ENCODE peak calls at places on chromosomes 2 and 18, in seven cellular contexts. One of them, this sample, is unnamed.

GRCh38 chr2:163773276-163773675 is 37.5 kb upstream of the FIGN start:
- DNase-seq in sigmoid colon: no peak
- DNase-seq in vagina: no peak
- DNase-seq in spleen: no peak
- DNase-seq in GM12891: no peak
- DNase-seq in GM23338: no peak
- DNase-seq in suprapubic skin: no peak
- DNase-seq in this sample: no peak

GRCh38 chr2:88690591-88691338 is 708 bp upstream of the RPIA start:
- DNase-seq in vagina: no peak
- DNase-seq in sigmoid colon: no peak
- DNase-seq in GM12891: no peak
- DNase-seq in spleen: peak
- DNase-seq in GM23338: peak
- DNase-seq in suprapubic skin: no peak
- DNase-seq in this sample: peak

GRCh38 chr2:223306371-223306770 is 254.4 kb downstream of the KCNE4 start:
- DNase-seq in suprapubic skin: no peak
- DNase-seq in sigmoid colon: no peak
- DNase-seq in GM12891: no peak
- DNase-seq in spleen: no peak
- DNase-seq in vagina: no peak
- DNase-seq in GM23338: peak
- DNase-seq in this sample: peak

GRCh38 chr2:127448526-127448925 is 30.3 kb downstream of the PROC start:
- DNase-seq in vagina: no peak
- DNase-seq in spleen: no peak
- DNase-seq in GM23338: no peak
- DNase-seq in sigmoid colon: no peak
- DNase-seq in suprapubic skin: no peak
- DNase-seq in GM12891: no peak
- DNase-seq in this sample: no peak

GRCh38 chr18:51082571-51083264 is 52.7 kb downstream of the SMAD4 start:
- DNase-seq in GM12891: no peak
- DNase-seq in GM23338: no peak
- DNase-seq in vagina: no peak
- DNase-seq in suprapubic skin: no peak
- DNase-seq in sigmoid colon: no peak
- DNase-seq in spleen: no peak
- DNase-seq in this sample: no peak

GRCh38 chr2:206805922-206806607 is 40.7 kb downstream of the FASTKD2 start:
- DNase-seq in vagina: no peak
- DNase-seq in GM23338: no peak
- DNase-seq in GM12891: no peak
- DNase-seq in suprapubic skin: no peak
- DNase-seq in spleen: no peak
- DNase-seq in sigmoid colon: no peak
- DNase-seq in this sample: no peak

GRCh38 chr18:46343940-46344372 is 239.8 kb downstream of the HAUS1 start:
- DNase-seq in vagina: no peak
- DNase-seq in spleen: peak
- DNase-seq in suprapubic skin: no peak
- DNase-seq in sigmoid colon: peak
- DNase-seq in GM12891: peak
- DNase-seq in GM23338: peak
- DNase-seq in this sample: peak

GRCh38 chr2:54342603-54343002 is 86.6 kb upstream of the TSPYL6 start:
- DNase-seq in sigmoid colon: no peak
- DNase-seq in vagina: no peak
- DNase-seq in GM23338: no peak
- DNase-seq in spleen: no peak
- DNase-seq in GM12891: no peak
- DNase-seq in suprapubic skin: no peak
- DNase-seq in this sample: no peak

GRCh38 chr2:72917875-72918660 is 749 bp downstream of the EMX1 start:
- DNase-seq in spleen: peak
- DNase-seq in GM12891: no peak
- DNase-seq in GM23338: peak
- DNase-seq in vagina: no peak
- DNase-seq in suprapubic skin: no peak
- DNase-seq in sigmoid colon: peak
- DNase-seq in this sample: no peak

GRCh38 chr2:239908744-239909143 is 116.4 kb downstream of the NDUFA10 start:
- DNase-seq in spleen: no peak
- DNase-seq in GM23338: no peak
- DNase-seq in suprapubic skin: no peak
- DNase-seq in GM12891: no peak
- DNase-seq in vagina: peak
- DNase-seq in sigmoid colon: no peak
- DNase-seq in this sample: no peak

GRCh38 chr2:182816856-182817255 is 49.6 kb downstream of the FRZB start:
- DNase-seq in spleen: no peak
- DNase-seq in suprapubic skin: no peak
- DNase-seq in GM23338: no peak
- DNase-seq in sigmoid colon: no peak
- DNase-seq in vagina: no peak
- DNase-seq in GM12891: no peak
- DNase-seq in this sample: no peak

GRCh38 chr2:229191413-229191812 is 79.7 kb downstream of the PID1 start:
- DNase-seq in spleen: no peak
- DNase-seq in sigmoid colon: no peak
- DNase-seq in GM12891: no peak
- DNase-seq in GM23338: no peak
- DNase-seq in vagina: no peak
- DNase-seq in suprapubic skin: no peak
- DNase-seq in this sample: no peak

GRCh38 chr2:239953418-239954061 is 71.6 kb downstream of the NDUFA10 start:
- DNase-seq in GM23338: no peak
- DNase-seq in suprapubic skin: no peak
- DNase-seq in vagina: no peak
- DNase-seq in sigmoid colon: peak
- DNase-seq in GM12891: no peak
- DNase-seq in spleen: peak
- DNase-seq in this sample: no peak

GRCh38 chr2:70686577-70687460 is 81.2 kb downstream of the ADD2 start:
- DNase-seq in sigmoid colon: peak
- DNase-seq in vagina: no peak
- DNase-seq in GM23338: peak
- DNase-seq in spleen: peak
- DNase-seq in GM12891: peak
- DNase-seq in suprapubic skin: peak
- DNase-seq in this sample: peak

GRCh38 chr2:216404010-216404618 is 8.2 kb upstream of the SMARCAL1 start:
- DNase-seq in spleen: no peak
- DNase-seq in GM23338: peak
- DNase-seq in GM12891: peak
- DNase-seq in sigmoid colon: no peak
- DNase-seq in vagina: no peak
- DNase-seq in suprapubic skin: no peak
- DNase-seq in this sample: peak

GRCh38 chr2:177429688-177430325 is 37.2 kb downstream of the AGPS start:
- DNase-seq in suprapubic skin: no peak
- DNase-seq in sigmoid colon: no peak
- DNase-seq in GM12891: no peak
- DNase-seq in GM23338: no peak
- DNase-seq in spleen: no peak
- DNase-seq in vagina: no peak
- DNase-seq in this sample: no peak

DNA sequence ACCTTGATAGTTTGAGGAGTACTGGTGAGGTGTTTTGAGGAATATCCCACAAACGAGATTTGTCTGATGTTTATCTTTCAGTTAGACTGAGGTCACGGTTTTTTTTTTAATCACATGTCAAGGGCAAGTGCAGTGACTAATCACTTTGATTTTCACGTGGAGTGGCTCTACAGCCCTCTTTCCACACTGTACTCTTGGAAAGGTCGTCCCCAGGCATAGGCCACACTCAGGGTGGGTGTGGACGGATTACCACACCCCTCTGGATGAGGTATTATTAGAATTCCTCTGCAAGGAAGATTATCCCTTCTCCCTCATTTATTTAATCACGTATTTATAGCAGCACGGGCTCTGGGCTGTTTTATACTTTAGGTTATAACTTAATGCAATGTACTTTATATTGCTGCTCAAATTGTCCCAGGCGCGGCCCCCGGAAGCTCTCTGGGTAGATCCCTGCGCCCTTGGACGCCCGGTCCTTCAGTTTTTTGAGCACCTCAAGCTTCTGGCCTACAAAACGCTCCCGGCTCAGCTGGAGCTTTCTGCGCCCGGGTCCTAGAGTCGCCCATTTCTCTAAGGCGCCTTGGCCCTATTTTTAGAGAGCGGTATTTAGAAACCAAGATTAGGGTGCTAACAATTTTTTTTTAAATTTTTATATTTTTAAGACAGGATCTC is 515 bp upstream of the PLEKHB2 start:
- DNase-seq in vagina: peak
- DNase-seq in GM12891: peak
- DNase-seq in spleen: peak
- DNase-seq in sigmoid colon: peak
- DNase-seq in GM23338: peak
- DNase-seq in suprapubic skin: peak
- DNase-seq in this sample: peak
- TF ChIP-seq POLR2AphosphoS5 in vagina: peak
- TF ChIP-seq POLR2AphosphoS5 in GM12891: no peak
- TF ChIP-seq POLR2AphosphoS5 in spleen: no peak
- TF ChIP-seq POLR2AphosphoS5 in sigmoid colon: no peak
- TF ChIP-seq POLR2AphosphoS5 in GM23338: no peak
- TF ChIP-seq POLR2AphosphoS5 in suprapubic skin: peak
- TF ChIP-seq POLR2AphosphoS5 in this sample: no peak

GRCh38 chr18:48152549-48152948 is 222.1 kb upstream of the SMAD2 start:
- DNase-seq in vagina: no peak
- DNase-seq in sigmoid colon: no peak
- DNase-seq in spleen: no peak
- DNase-seq in GM12891: no peak
- DNase-seq in suprapubic skin: no peak
- DNase-seq in GM23338: no peak
- DNase-seq in this sample: no peak

GRCh38 chr18:48151421-48152095 is 221.1 kb upstream of the SMAD2 start:
- DNase-seq in GM12891: no peak
- DNase-seq in vagina: no peak
- DNase-seq in GM23338: no peak
- DNase-seq in spleen: no peak
- DNase-seq in suprapubic skin: no peak
- DNase-seq in sigmoid colon: no peak
- DNase-seq in this sample: no peak

GRCh38 chr18:48157956-48158355 is 227.5 kb upstream of the SMAD2 start:
- DNase-seq in vagina: no peak
- DNase-seq in GM23338: no peak
- DNase-seq in sigmoid colon: no peak
- DNase-seq in spleen: no peak
- DNase-seq in GM12891: no peak
- DNase-seq in suprapubic skin: no peak
- DNase-seq in this sample: no peak

GRCh38 chr18:48155856-48156255 is 225.4 kb upstream of the SMAD2 start:
- DNase-seq in spleen: no peak
- DNase-seq in suprapubic skin: peak
- DNase-seq in vagina: no peak
- DNase-seq in sigmoid colon: no peak
- DNase-seq in GM12891: no peak
- DNase-seq in GM23338: no peak
- DNase-seq in this sample: no peak

DNA sequence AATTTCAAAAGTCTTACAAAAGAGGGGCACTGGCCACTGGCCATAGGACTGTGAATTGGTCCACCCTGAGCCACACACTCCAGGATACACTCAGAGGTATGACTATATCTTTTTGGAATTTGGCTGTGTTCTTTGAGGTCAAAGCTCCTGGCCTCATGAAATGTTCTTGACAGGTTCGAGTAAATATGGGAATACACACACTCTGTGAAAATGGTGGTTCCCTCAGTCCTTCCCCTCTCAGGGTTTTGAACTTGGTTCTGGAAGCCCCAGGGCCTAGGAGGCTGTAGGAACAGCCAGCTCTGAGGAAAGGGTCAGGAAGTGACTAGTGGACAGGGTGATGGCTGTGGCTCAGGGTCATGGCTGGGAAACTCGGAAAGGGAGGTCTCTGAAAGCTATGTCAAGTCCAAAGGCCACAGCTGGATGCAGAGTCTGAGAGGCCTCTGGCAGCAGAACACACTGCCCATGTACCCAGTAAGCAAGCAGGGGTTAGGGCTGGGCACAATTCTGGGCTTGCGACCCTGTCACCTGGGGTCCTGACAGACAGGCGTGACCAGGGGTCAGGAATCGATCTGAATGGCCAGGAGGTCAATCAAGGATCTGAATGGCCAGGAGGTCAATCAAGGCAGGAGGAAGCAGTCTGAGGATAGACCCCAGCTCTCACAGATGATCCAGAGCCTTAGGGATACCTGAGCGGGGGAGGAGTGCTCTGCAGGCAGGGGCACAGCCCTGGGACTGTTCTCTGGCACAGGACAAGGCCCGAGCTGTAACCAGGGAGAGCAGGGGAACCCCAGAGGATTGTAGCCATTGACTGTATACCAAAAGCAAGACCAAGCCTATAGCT is 223.4 kb upstream of the SMAD2 start:
- DNase-seq in sigmoid colon: no peak
- DNase-seq in spleen: no peak
- DNase-seq in vagina: no peak
- DNase-seq in GM12891: no peak
- DNase-seq in GM23338: no peak
- DNase-seq in suprapubic skin: no peak
- DNase-seq in this sample: no peak
- TF ChIP-seq POLR2AphosphoS5 in sigmoid colon: peak
- TF ChIP-seq POLR2AphosphoS5 in spleen: peak
- TF ChIP-seq POLR2AphosphoS5 in vagina: no peak
- TF ChIP-seq POLR2AphosphoS5 in GM12891: no peak
- TF ChIP-seq POLR2AphosphoS5 in GM23338: no peak
- TF ChIP-seq POLR2AphosphoS5 in suprapubic skin: no peak
- TF ChIP-seq POLR2AphosphoS5 in this sample: no peak

GRCh38 chr2:46056541-46056940 is 240.7 kb upstream of the EPAS1 start:
- DNase-seq in GM23338: no peak
- DNase-seq in sigmoid colon: no peak
- DNase-seq in suprapubic skin: no peak
- DNase-seq in GM12891: no peak
- DNase-seq in spleen: no peak
- DNase-seq in vagina: no peak
- DNase-seq in this sample: no peak

GRCh38 chr2:46062637-46063412 is 234.4 kb upstream of the EPAS1 start:
- DNase-seq in spleen: peak
- DNase-seq in GM12891: peak
- DNase-seq in suprapubic skin: peak
- DNase-seq in vagina: no peak
- DNase-seq in GM23338: peak
- DNase-seq in sigmoid colon: peak
- DNase-seq in this sample: peak

GRCh38 chr2:46053502-46054094 is 243.6 kb upstream of the EPAS1 start:
- DNase-seq in sigmoid colon: no peak
- DNase-seq in suprapubic skin: no peak
- DNase-seq in GM12891: no peak
- DNase-seq in GM23338: no peak
- DNase-seq in spleen: no peak
- DNase-seq in vagina: no peak
- DNase-seq in this sample: no peak

GRCh38 chr2:46058140-46058539 is 239.1 kb upstream of the EPAS1 start:
- DNase-seq in suprapubic skin: no peak
- DNase-seq in sigmoid colon: peak
- DNase-seq in spleen: no peak
- DNase-seq in GM12891: no peak
- DNase-seq in GM23338: no peak
- DNase-seq in vagina: no peak
- DNase-seq in this sample: no peak
- TF ChIP-seq POLR2AphosphoS5 in suprapubic skin: no peak
- TF ChIP-seq POLR2AphosphoS5 in sigmoid colon: no peak
- TF ChIP-seq POLR2AphosphoS5 in spleen: no peak
- TF ChIP-seq POLR2AphosphoS5 in GM12891: no peak
- TF ChIP-seq POLR2AphosphoS5 in GM23338: no peak
- TF ChIP-seq POLR2AphosphoS5 in vagina: no peak
- TF ChIP-seq POLR2AphosphoS5 in this sample: no peak

GRCh38 chr2:230216489-230216888 is 3.3 kb downstream of the SP110 start:
- DNase-seq in sigmoid colon: no peak
- DNase-seq in GM23338: no peak
- DNase-seq in GM12891: no peak
- DNase-seq in suprapubic skin: no peak
- DNase-seq in spleen: no peak
- DNase-seq in vagina: no peak
- DNase-seq in this sample: no peak
- TF ChIP-seq POLR2AphosphoS5 in sigmoid colon: no peak
- TF ChIP-seq POLR2AphosphoS5 in GM23338: no peak
- TF ChIP-seq POLR2AphosphoS5 in GM12891: no peak
- TF ChIP-seq POLR2AphosphoS5 in suprapubic skin: no peak
- TF ChIP-seq POLR2AphosphoS5 in spleen: no peak
- TF ChIP-seq POLR2AphosphoS5 in vagina: no peak
- TF ChIP-seq POLR2AphosphoS5 in this sample: no peak